ENCODE peak calls at places on chromosomes 7 and 10, in seven cellular contexts. M is endothelial cell of umbilical vein, F is body of pancreas, S is suprapubic skin, A is heart left ventricle, B is ovary, E is HepG2. R is an unnamed sample. For H3K36me3, the result is how much of the 10 kb centered on the place peaks cover.

GRCh38 chr10:56231436-56231835 is 129.6 kb downstream of the ZWINT start:
- DNase-seq in F (no peak), M (no peak), A (no peak), E (no peak), B (no peak), S (no peak), R (no peak)

GRCh38 chr7:76364198-76364584 is 5.4 kb upstream of the YWHAG start:
- DNase-seq in E (no peak), S (no peak), B (no peak), M (peak), A (no peak), F (no peak), R (no peak)

GRCh38 chr10:21172774-21173432 is 275.8 kb upstream of the NEBL start:
- DNase-seq in E (no peak), S (no peak), A (no peak), F (peak), B (peak), M (no peak), R (no peak)

GRCh38 chr7:18700147-18700546 is 204.6 kb downstream of the HDAC9 start:
- DNase-seq in A (no peak), M (no peak), S (no peak), F (no peak), E (no peak), B (no peak), R (no peak)

GRCh38 chr10:119665901-119666708 is 14.9 kb downstream of the BAG3 start:
- DNase-seq in F (no peak), M (no peak), S (no peak), B (no peak), E (peak), A (no peak), R (no peak)

GRCh38 chr10:59905735-59906416 is 480 bp downstream of the CCDC6 start:
- DNase-seq in F (no peak), E (no peak), A (peak), S (peak), M (no peak), B (peak), R (peak)

GRCh38 chr10:114703377-114704125 is 45.5 kb upstream of the ABLIM1 start:
- DNase-seq in M (peak), A (no peak), B (no peak), F (no peak), E (peak), S (no peak), R (no peak)

GRCh38 chr7:77684030-77684429 is 12.2 kb upstream of the RSBN1L start:
- DNase-seq in M (no peak), S (peak), A (no peak), E (no peak), B (no peak), F (peak), R (no peak)

GRCh38 chr7:65422670-65423069 is 49.0 kb downstream of the ZNF92 start:
- DNase-seq in A (no peak), F (no peak), E (no peak), S (no peak), B (no peak), M (no peak), R (no peak)

GRCh38 chr10:74418285-74418872 is 267.4 kb downstream of the ADK start:
- DNase-seq in B (no peak), A (no peak), M (peak), F (peak), E (no peak), S (no peak), R (no peak)

GRCh38 chr10:108465871-108466641 is 1301.5 kb upstream of the SORCS1 start:
- DNase-seq in E (no peak), B (peak), S (peak), A (peak), M (no peak), F (peak), R (no peak)

GRCh38 chr10:86594535-86594934 is 59.8 kb upstream of the OPN4 start:
- DNase-seq in A (no peak), B (no peak), M (no peak), E (no peak), F (no peak), S (no peak), R (no peak)

GRCh38 chr10:387949-388660 is 252.8 kb downstream of the ZMYND11 start:
- DNase-seq in S (no peak), F (peak), A (no peak), M (no peak), B (no peak), E (peak), R (no peak)

GRCh38 chr10:55033061-55033460 is 232.0 kb upstream of the PCDH15 start:
- DNase-seq in A (no peak), S (no peak), M (no peak), F (no peak), B (no peak), E (no peak), R (no peak)

GRCh38 chr7:150405584-150406310 is 26.6 kb downstream of the ZNF775 start:
- DNase-seq in E (no peak), A (peak), B (no peak), M (no peak), F (peak), S (no peak), R (no peak)

GRCh38 chr7:77958436-77958835 is 159.9 kb downstream of the PHTF2 start:
- DNase-seq in M (no peak), A (no peak), E (no peak), F (no peak), B (no peak), S (no peak), R (no peak)

GRCh38 chr7:16811555-16811954 is 6.8 kb upstream of the AGR2 start:
- DNase-seq in S (no peak), B (no peak), E (no peak), F (no peak), A (no peak), M (peak), R (no peak)

GRCh38 chr10:80144302-80145131 is 12.0 kb downstream of the PLAC9 start:
- DNase-seq in M (no peak), F (peak), E (no peak), B (no peak), S (no peak), A (no peak), R (peak)

GRCh38 chr10:3968727-3969126 is 183.7 kb upstream of the KLF6 start:
- DNase-seq in S (no peak), E (no peak), M (peak), F (no peak), B (no peak), A (no peak), R (no peak)

GRCh38 chr7:117012284-117013174 is 59.2 kb downstream of the ST7 start:
- DNase-seq in S (no peak), A (no peak), E (peak), M (peak), B (no peak), F (no peak), R (no peak)

GRCh38 chr7:141700291-141700847 is 1.6 kb downstream of the DENND11 start:
- DNase-seq in E (no peak), F (no peak), S (no peak), A (no peak), M (no peak), B (no peak), R (no peak)
- H3K4me3 ChIP-seq in E (no peak), F (no peak), S (peak), A (no peak), M (peak), B (no peak), R (peak)

DNA sequence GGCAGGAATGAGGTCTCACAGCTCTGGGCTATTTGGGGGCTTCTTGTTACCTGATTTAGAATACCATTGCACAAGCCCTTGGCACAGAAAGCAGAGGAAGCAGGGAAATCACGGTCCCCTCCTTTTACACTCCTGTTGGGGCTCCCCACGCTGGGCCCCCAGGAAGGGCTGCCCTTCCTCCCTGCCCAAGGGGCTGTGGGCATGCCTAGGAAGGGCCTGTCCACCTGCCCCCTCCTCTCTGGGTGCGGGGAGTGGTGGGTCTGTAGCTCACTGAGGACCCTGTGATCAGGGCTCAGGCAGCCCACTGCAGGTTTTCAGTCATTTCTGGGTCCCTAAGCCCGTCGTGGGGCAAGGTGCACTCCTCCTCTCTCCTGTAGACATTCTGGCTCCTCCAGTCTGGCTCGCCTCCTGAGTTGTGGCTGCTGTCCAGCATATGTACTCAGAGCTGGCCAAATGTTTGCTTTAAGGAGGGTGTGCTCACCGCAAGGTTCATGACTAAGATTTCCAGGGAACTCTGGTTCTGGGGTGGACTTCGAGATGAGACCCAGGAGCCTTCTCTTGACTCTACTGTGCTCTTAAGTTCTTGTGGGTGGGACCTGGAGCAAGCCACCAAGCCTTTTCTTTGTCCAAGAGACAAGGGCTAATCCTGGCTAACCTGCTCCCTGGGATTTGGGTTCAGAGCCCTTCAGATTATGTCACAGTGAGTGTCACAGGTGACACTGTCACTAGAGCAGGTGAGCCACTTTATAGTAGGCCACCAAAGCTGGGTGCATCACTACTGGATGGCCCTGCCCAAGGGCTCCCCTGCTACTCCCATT is 56.0 kb downstream of the TACR2 start:
- DNase-seq in E (no peak), S (peak), M (peak), B (peak), F (peak), A (peak), R (no peak)
- H3K36me3 ChIP-seq in E (under half), S (under half), M (under half), B (under half), F (under half), A (under half), R (under half)

GRCh38 chr10:72561745-72562166 is 64.1 kb downstream of the MICU1 start:
- DNase-seq in B (no peak), E (no peak), M (no peak), F (no peak), S (no peak), A (no peak), R (no peak)
- TF ChIP-seq POLR2A in B (no peak), E (no peak), M (no peak), F (no peak), S (no peak), A (no peak), R (no peak)

GRCh38 chr10:93281367-93281720 is 200.8 kb downstream of the MYOF start:
- DNase-seq in B (no peak), M (no peak), A (no peak), S (no peak), F (no peak), E (no peak), R (no peak)

GRCh38 chr10:93277360-93277759 is 203.7 kb downstream of the CYP26A1 start:
- DNase-seq in B (no peak), M (no peak), F (no peak), A (no peak), S (no peak), E (no peak), R (no peak)

GRCh38 chr10:93280121-93280698 is 201.9 kb downstream of the MYOF start:
- DNase-seq in A (no peak), B (no peak), M (no peak), E (no peak), S (no peak), F (no peak), R (no peak)

GRCh38 chr10:93280699-93281366 is 201.3 kb downstream of the MYOF start:
- DNase-seq in A (no peak), F (no peak), M (no peak), B (no peak), E (no peak), S (no peak), R (no peak)
- H3K4me3 ChIP-seq in A (no peak), F (no peak), M (no peak), B (no peak), E (no peak), S (no peak), R (no peak)

GRCh38 chr7:89966100-89966499 is 188.2 kb upstream of the STEAP1 start:
- DNase-seq in E (no peak), B (no peak), F (no peak), M (no peak), S (no peak), A (no peak), R (no peak)
- H3K36me3 ChIP-seq in E (under half), B (under half), F (under half), M (under half), S (under half), A (under half), R (under half)

GRCh38 chr7:106657085-106657991 is 3.6 kb downstream of the CCDC71L start:
- DNase-seq in B (no peak), M (peak), A (no peak), S (no peak), E (no peak), F (no peak), R (no peak)
- TF ChIP-seq POLR2A in B (no peak), M (peak), A (no peak), S (no peak), E (no peak), F (no peak), R (no peak)

GRCh38 chr10:19416164-19416563 is 367.6 kb downstream of the MALRD1 start:
- DNase-seq in F (no peak), M (no peak), S (no peak), A (no peak), E (no peak), B (no peak), R (no peak)
- H3K4me3 ChIP-seq in F (no peak), M (no peak), S (no peak), A (no peak), E (no peak), B (no peak), R (no peak)

GRCh38 chr10:93437946-93438795 is 44.0 kb downstream of the MYOF start:
- DNase-seq in A (no peak), B (no peak), S (no peak), F (no peak), M (peak), E (no peak), R (no peak)

GRCh38 chr10:93437000-93437945 is 44.9 kb downstream of the MYOF start:
- DNase-seq in S (peak), A (no peak), B (peak), E (peak), F (peak), M (peak), R (no peak)

GRCh38 chr10:93435061-93435491 is 47.1 kb downstream of the MYOF start:
- DNase-seq in S (peak), F (no peak), M (no peak), A (no peak), B (no peak), E (no peak), R (no peak)

GRCh38 chr10:93435621-93436385 is 46.3 kb downstream of the MYOF start:
- DNase-seq in A (no peak), F (no peak), S (peak), E (peak), B (no peak), M (peak), R (no peak)

GRCh38 chr10:93436577-93436976 is 45.6 kb downstream of the MYOF start:
- DNase-seq in F (no peak), B (peak), E (no peak), M (peak), S (no peak), A (no peak), R (no peak)
- H3K36me3 ChIP-seq in F (under half), B (under half), E (under half), M (under half), S (under half), A (under half), R (under half)

DNA sequence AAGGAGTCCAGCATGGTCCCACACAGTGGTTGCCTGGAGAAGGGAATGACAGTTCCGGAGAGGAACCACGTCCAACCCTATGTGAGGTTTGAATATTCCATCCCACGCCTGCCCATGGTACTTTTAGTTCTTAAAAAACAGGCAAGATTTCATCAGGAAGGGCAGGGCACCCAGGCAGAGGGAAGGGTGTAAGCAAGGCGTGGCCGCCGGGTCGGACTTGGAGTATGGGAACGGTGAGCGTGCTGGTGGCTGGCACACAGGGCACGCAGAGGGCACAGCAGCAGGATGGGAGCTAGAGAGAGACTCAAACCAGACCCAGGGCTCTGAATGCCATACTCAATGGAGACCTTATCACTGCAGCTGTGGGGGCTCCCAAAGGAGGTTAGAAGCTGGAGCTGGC is 34.3 kb downstream of the FAM53B start:
- DNase-seq in A (no peak), M (no peak), F (no peak), E (no peak), S (peak), B (no peak), R (peak)
- TF ChIP-seq POLR2A in A (peak), M (no peak), F (no peak), E (no peak), S (no peak), B (no peak), R (peak)